ENCODE peak calls at places on chromosomes 13 and 19, in five cellular contexts. S is H9, O is H1, Y is IMR-90, B is neuronal stem cell. N is an unnamed sample.

GRCh38 chr13:110877737-110878136 is 37.1 kb downstream of the ANKRD10 start:
- DNase-seq in B (no peak), S (no peak), O (no peak), Y (peak), N (no peak)

GRCh38 chr19:48740705-48741030 is 258 bp upstream of the RASIP1 start:
- DNase-seq in O (no peak), S (no peak), Y (no peak), B (no peak), N (no peak)

GRCh38 chr19:17837972-17838371 is 9.8 kb downstream of the JAK3 start:
- DNase-seq in S (no peak), Y (no peak), O (no peak), B (no peak), N (no peak)

GRCh38 chr13:44394649-44395048 is 21.0 kb downstream of the SERP2 start:
- DNase-seq in B (no peak), Y (no peak), O (no peak), S (no peak), N (peak)

GRCh38 chr19:40756502-40757110 is 5.6 kb downstream of the SNRPA start:
- DNase-seq in Y (no peak), B (no peak), O (no peak), S (no peak), N (no peak)

GRCh38 chr13:97491452-97491851 is 57.5 kb downstream of the RAP2A start:
- DNase-seq in S (no peak), B (no peak), Y (no peak), O (no peak), N (no peak)

GRCh38 chr13:94254737-94255136 is 224.7 kb downstream of the DCT start:
- DNase-seq in B (no peak), Y (peak), S (no peak), O (no peak), N (no peak)

GRCh38 chr13:49248433-49249002 is 793 bp downstream of the CDADC1 start:
- DNase-seq in O (no peak), B (peak), Y (peak), S (no peak), N (no peak)

GRCh38 chr19:28680091-28680490 is 532.9 kb downstream of the UQCRFS1 start:
- DNase-seq in O (no peak), S (no peak), B (no peak), Y (no peak), N (no peak)

DNA sequence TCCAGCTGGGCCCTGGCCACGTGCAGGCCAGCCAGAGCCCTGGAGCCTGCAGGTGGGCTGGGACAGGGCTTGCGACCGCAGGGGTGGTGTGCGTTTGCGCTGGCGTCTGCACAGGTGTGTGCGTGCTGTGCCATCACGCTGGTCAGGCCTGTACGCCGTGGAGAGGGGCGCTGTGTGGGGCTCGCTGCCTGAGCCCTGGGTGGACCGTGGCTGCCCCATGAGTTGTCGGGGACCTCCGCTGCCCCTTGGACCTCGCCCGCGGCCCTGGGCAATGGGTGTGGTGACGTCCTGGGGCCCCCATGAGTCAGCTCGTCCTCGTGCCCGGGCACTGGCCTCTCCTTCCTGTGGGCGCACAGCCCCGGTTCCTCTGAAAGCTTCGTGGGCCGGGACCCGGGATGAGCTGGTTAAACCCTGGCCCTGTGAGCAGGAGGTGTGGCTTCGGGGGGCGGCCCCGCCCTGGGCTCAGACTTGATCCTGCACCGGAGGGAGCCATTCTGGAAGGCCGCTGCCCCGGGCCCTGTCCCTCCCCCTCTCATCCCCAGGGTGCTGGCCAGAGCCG is 6.8 kb downstream of the CSNK1G2 start:
- DNase-seq in Y (no peak), S (peak), B (no peak), O (no peak), N (no peak)
- H3K4ac ChIP-seq in Y (no peak), S (no peak), B (no peak), O (no peak), N (no peak)

DNA sequence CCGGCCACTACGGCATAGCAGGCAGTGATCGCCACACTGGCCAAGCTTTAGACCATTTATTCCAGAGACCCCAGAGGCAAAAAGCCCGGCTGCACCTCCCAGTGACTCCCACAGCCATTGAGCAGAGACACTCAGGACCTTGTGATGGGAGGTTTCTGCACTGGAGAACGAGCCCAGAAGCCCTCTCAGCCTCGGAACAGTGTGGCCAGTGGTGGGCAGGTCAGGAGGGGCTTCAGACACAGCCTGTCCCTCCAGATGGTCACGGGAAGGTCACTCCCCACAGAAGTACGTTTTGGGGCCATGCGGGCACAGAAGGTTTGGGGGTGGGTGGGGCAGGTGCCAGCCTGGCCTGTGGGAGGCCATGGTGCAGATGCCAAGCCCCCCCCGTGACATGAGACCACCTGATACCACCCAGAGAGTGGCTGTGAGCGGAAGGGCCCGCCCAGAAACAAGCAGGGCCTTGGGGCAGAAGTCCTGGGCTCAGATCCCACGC is 625 bp upstream of the F10 start:
- DNase-seq in Y (no peak), O (no peak), B (no peak), S (peak), N (no peak)
- H3K9ac ChIP-seq in Y (no peak), O (no peak), B (no peak), S (no peak), N (peak)

GRCh38 chr19:288911-289310 is 2.3 kb downstream of the PLPP2 start:
- DNase-seq in O (no peak), S (no peak), B (no peak), Y (no peak), N (no peak)

GRCh38 chr19:289651-290538 is 1.3 kb downstream of the PLPP2 start:
- DNase-seq in S (peak), Y (peak), O (peak), B (no peak), N (peak)

GRCh38 chr19:291561-292280 is 518 bp upstream of the PLPP2 start:
- DNase-seq in S (peak), B (no peak), O (no peak), Y (no peak), N (no peak)

GRCh38 chr19:292281-292884 is 1.2 kb upstream of the PLPP2 start:
- DNase-seq in O (no peak), S (no peak), B (no peak), Y (no peak), N (no peak)

DNA sequence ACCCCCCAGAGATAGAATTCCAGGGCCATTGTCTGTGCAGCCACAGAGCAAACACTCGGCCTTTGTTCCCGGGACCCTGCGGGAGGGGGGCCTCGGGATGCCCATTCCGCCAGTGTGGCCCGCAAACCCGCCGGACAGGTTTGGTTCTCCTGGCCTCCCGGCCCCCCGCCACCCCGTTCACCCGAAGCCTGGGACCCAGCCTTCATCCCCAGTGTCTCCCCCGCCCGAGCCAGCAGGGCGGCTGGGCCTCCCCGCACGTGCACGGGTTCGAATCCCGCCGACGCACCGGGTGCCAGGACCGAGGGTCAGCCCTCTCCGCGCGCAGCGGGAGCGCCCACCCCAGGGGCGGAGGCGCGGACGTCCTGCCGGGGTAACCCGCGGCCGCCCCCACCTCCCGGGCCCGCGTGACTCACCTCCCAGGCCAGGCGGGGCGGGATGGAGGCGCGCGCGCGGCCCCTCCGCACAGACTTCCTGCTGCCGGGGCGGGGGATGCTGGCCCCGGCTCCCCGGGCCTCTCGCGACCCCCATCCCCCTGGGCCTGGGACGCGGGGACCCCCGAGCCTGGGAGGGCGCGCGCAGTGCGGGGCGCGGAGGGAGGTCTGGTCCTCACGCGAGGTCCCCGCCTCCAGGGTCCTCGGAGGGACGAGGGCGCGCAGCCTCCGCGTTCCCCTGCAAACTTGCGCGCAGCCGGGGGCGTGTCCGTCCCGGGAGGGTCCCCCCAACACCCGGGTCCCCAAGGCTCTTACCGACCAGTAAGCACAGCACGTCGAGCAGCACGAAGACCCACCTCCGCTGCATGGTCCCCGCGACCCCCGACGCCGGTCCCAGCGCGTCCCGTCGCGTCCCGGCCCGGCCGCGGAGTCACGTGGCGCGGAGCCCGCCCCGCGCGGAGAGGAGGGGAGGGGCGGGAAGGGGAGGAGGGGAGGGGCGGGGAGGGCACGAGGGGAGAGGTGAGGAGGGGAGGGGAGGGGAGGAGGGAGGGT is at the start of gene PLPP2:
- DNase-seq in O (peak), B (no peak), Y (no peak), S (peak), N (no peak)
- H3K4ac ChIP-seq in O (no peak), B (no peak), Y (no peak), S (peak), N (no peak)

GRCh38 chr19:56951672-56952071 is 111.1 kb upstream of the PEG3 start:
- DNase-seq in B (no peak), S (no peak), Y (no peak), O (no peak), N (no peak)
- H3K9ac ChIP-seq in B (no peak), S (no peak), Y (no peak), O (no peak), N (no peak)

DNA sequence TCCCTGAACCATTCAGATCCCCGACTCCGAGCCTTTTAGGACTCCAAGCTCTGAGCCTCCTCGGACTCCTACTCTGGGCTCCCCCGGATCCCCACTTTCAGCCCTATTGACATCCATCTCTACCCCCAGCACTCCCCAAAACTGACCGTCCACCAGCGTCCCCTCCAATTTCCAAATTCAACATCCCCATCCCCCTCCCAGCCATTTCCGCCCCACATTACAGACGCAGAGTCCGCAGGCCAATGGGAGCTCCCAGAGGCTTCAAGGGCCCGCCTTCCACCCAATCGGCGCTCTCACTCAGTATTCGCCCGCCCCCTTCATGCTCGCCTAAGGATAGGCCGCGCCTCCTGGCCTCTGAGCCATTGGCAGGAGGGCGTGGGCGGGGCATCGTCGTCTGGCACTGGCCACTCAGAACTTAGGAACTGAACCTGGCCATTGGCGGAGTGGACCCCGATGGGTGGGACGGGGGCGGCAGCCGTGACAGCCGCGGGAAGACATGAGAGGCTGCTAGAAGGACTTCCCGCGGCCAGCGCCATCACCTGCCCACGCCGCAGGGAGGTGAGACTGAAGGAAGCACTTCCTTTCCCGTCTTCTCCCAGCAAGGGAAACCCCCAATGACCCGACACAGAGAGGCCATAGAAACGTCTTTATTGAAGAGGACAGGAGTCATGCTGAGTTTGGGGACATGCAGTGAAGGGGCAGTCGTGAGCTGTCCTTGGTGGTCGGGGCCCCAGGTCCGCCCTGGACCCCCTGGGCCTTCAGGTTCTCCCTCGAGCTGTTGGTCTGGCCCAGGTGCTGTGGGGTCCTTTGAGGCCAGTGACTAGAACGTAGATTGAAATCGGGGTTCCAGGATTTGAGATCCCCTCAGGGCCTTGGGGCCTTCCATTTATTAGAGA is at the start of gene ALKBH6:
- DNase-seq in Y (peak), B (peak), S (peak), O (peak), N (peak)
- H3K4ac ChIP-seq in Y (peak), B (no peak), S (no peak), O (peak), N (peak)

GRCh38 chr19:13060964-13061927 is 41.4 kb downstream of the LYL1 start:
- DNase-seq in O (no peak), B (peak), S (peak), Y (peak), N (peak)
- H3K9ac ChIP-seq in O (no peak), B (no peak), S (no peak), Y (peak), N (peak)

GRCh38 chr19:7535035-7535992 is at the start of gene PNPLA6:
- DNase-seq in Y (peak), O (peak), B (peak), S (peak), N (peak)
- H3K4ac ChIP-seq in Y (peak), O (no peak), B (peak), S (no peak), N (peak)